ENCODE peak calls at places on chromosomes 6 and 20, in ten cellular contexts. J is transverse colon; K is MCF 10A; I is heart left ventricle; W is BE2C; F is neural crest cell; C is HFF-Myc; X is CD4-positive, alpha-beta T cell; V is BJ; D is endothelial cell of umbilical vein. B is an unnamed sample.

GRCh38 chr6:54992789-54993188 is 146.2 kb downstream of the FAM83B start:
- DNase-seq in W (no peak), D (no peak), X (no peak), I (no peak), F (no peak), V (no peak), C (no peak), K (no peak), J (no peak), B (no peak)

GRCh38 chr6:6976193-6976592 is 131.6 kb upstream of the RREB1 start:
- DNase-seq in D (no peak), V (no peak), J (no peak), X (no peak), K (no peak), W (no peak), I (no peak), C (no peak), F (no peak), B (no peak)

GRCh38 chr20:51516855-51517254 is 25.7 kb downstream of the NFATC2 start:
- DNase-seq in K (no peak), X (no peak), F (no peak), V (no peak), I (no peak), C (no peak), W (no peak), D (no peak), J (no peak), B (no peak)

GRCh38 chr6:15351631-15352030 is 105.8 kb downstream of the JARID2 start:
- DNase-seq in I (peak; percentile 53), F (no peak), V (peak; percentile 62), D (peak; percentile 17), X (no peak), C (peak; percentile 31), W (no peak), J (no peak), K (peak; percentile 82), B (no peak)

GRCh38 chr6:4809999-4810918 is 34.1 kb downstream of the CDYL start:
- DNase-seq in V (no peak), K (peak; percentile 51), D (peak; percentile 68), W (no peak), J (no peak), I (no peak), C (no peak), F (no peak), X (no peak), B (no peak)

GRCh38 chr20:35664544-35665206 is at the start of the genes CPNE1 and RBM12:
- DNase-seq in J (peak; percentile 94), W (peak; percentile 95), D (peak; percentile 94), K (peak; percentile 90), V (peak; percentile 62), F (peak; percentile 93), I (peak; percentile 94), C (peak; percentile 85), X (peak; percentile 92), B (peak; percentile 86)

GRCh38 chr6:99789767-99790166 is 183.1 kb downstream of the PRDM13 start:
- DNase-seq in J (no peak), V (no peak), D (no peak), F (no peak), I (no peak), X (no peak), W (no peak), C (no peak), K (no peak), B (no peak)

GRCh38 chr20:7806831-7807230 is 133.4 kb downstream of the HAO1 start:
- DNase-seq in X (no peak), D (no peak), C (no peak), J (no peak), W (no peak), K (peak; percentile 50), F (no peak), I (no peak), V (no peak), B (no peak)

GRCh38 chr6:134546962-134547645 is 229.2 kb upstream of the SGK1 start:
- DNase-seq in X (no peak), D (no peak), I (no peak), C (no peak), F (no peak), W (no peak), J (no peak), V (no peak), K (no peak), B (no peak)

GRCh38 chr6:169225131-169225576 is 28.5 kb downstream of the THBS2 start:
- DNase-seq in K (no peak), V (no peak), I (no peak), C (no peak), D (no peak), X (no peak), F (no peak), J (no peak), W (no peak), B (no peak)

GRCh38 chr6:150987371-150987828 is 121.9 kb downstream of the MTHFD1L start:
- DNase-seq in X (peak; percentile 2), D (peak; percentile 24), F (no peak), W (no peak), V (no peak), K (peak; percentile 38), I (no peak), J (no peak), C (no peak), B (no peak)

GRCh38 chr6:149037026-149037734 is 280.3 kb upstream of the TAB2 start:
- DNase-seq in K (no peak), D (no peak), V (no peak), X (no peak), J (no peak), F (no peak), W (no peak), C (peak; percentile 70), I (no peak), B (peak; percentile 52)

DNA sequence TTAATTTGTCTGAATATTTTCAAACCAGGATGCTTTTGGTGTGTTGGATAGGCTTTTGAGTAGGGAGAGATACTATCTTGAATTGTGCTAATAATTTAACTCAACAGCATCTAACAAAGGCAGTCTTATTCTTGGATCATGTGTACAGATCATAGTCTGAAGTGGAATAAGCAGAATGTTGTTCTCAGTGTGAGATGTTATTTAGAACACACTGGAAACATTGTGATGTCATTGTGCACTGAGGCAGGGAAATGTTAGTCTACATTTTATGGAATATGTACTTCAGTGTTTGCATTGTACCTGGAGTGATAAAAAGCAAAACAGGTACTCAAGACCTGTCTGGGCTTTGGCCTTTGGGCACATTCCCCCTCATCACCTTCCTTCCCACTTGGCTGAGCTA is 35.0 kb downstream of the RNF144B start:
- DNase-seq in F (no peak), X (no peak), I (no peak), W (no peak), V (no peak), D (no peak), K (no peak), J (no peak), C (no peak), B (no peak)
- TF ChIP-seq CTCF in F (no peak), X (no peak), I (no peak), W (no peak), V (no peak), D (no peak), K (no peak), J (no peak), C (no peak), B (no peak)

GRCh38 chr6:21811484-21811883 is 217.9 kb downstream of the SOX4 start:
- DNase-seq in C (no peak), D (no peak), V (no peak), J (no peak), W (no peak), F (no peak), K (no peak), I (no peak), X (no peak), B (no peak)

GRCh38 chr6:21808551-21809181 is 215.1 kb downstream of the SOX4 start:
- DNase-seq in X (no peak), D (peak; percentile 29), F (no peak), J (peak; percentile 49), W (no peak), K (no peak), V (no peak), I (peak; percentile 47), C (no peak), B (no peak)

GRCh38 chr6:21807299-21807698 is 213.7 kb downstream of the SOX4 start:
- DNase-seq in K (no peak), V (no peak), I (no peak), X (no peak), F (no peak), C (no peak), D (no peak), W (no peak), J (no peak), B (no peak)

GRCh38 chr6:21804941-21805610 is 211.5 kb downstream of the SOX4 start:
- DNase-seq in W (no peak), K (no peak), X (no peak), I (no peak), V (no peak), F (no peak), J (no peak), D (no peak), C (no peak), B (no peak)

DNA sequence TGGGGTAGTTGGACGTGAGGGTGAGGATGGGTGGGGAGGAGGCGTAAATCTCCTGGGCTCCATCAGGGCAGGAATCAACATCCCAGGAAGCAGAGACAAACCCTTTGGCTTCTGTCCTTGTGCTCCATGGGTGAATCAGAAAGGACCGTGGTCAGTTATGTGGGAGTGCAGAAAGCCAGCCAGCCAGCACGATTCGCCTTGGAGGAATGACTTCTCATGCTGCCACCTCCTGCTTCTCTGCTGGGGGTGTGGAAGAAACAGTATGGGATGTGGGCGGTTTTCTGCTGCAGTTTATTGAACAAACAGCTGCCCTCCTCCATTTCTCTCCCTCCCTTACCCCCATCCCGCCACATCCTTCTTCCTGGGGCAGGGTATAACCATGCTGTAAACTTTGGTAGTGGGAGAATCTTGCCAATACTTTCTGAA is 214.5 kb downstream of the SOX4 start:
- DNase-seq in D (no peak), C (no peak), J (no peak), K (peak; percentile 22), V (peak; percentile 29), X (no peak), W (no peak), I (peak; percentile 40), F (no peak), B (no peak)
- TF ChIP-seq CTCF in D (no peak), C (no peak), J (no peak), K (no peak), V (no peak), X (no peak), W (no peak), I (no peak), F (no peak), B (no peak)

GRCh38 chr6:80094017-80094416 is 12.5 kb upstream of the BCKDHB start:
- DNase-seq in F (no peak), J (no peak), X (no peak), C (no peak), K (peak; percentile 36), V (no peak), D (peak; percentile 38), W (no peak), I (no peak), B (no peak)
- TF ChIP-seq CTCF in F (peak; percentile 76), J (peak; percentile 58), X (peak; percentile 78), C (peak; percentile 37), K (peak; percentile 55), V (peak; percentile 44), D (peak; percentile 32), W (peak; percentile 51), I (peak; percentile 63), B (peak; percentile 82)

DNA sequence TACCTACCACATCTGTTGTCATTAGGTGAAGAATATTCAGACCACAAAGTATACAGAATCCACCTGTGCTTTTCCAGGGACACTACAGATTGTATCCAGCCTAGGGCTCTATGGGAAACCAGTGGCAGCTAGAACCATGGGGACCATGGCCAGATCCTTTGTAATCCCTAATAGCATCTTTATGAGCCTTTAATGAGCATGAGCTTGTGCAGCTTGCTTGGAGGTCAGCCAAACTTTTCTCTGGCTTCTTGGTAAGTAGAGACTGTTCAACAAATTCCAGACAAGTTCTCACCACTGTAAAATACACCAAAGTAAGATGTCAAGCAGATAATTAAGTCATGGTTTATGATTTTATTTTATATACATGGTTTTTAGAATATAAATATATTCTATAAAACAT is 301.6 kb upstream of the ADGRB3 start:
- DNase-seq in I (no peak), J (no peak), D (no peak), F (no peak), C (no peak), V (no peak), K (no peak), W (peak; percentile 89), X (no peak), B (no peak)
- TF ChIP-seq CTCF in I (no peak), J (no peak), D (no peak), F (no peak), C (no peak), V (no peak), K (no peak), W (no peak), X (no peak), B (no peak)

B was measured in mesothelial cell of epicardium.